ENCODE peak calls at places on chromosomes 7 and 10, in nine cellular contexts. S is CD4-positive, CD25-positive, alpha-beta regulatory T cell; I is keratinocyte; D is neuronal stem cell; K is right atrium auricular region; W is fibroblast of lung; A is thyroid gland; T is heart left ventricle; V is heart right ventricle. M is an unnamed sample. For H3K4me1, the result is how much of the 10 kb centered on the place peaks cover.

GRCh38 chr7:94003446-94004023 is 620 bp downstream of the BET1 start:
- DNase-seq in S (no peak), I (no peak), D (no peak), K (no peak), W (peak), A (peak), T (no peak), V (no peak), M (no peak)

GRCh38 chr10:79928028-79928583 is 20.8 kb downstream of the SFTPD start:
- DNase-seq in S (no peak), I (no peak), D (no peak), K (peak), W (no peak), A (no peak), T (no peak), V (no peak), M (no peak)

GRCh38 chr7:29457565-29457971 is 106.1 kb upstream of the PRR15 start:
- DNase-seq in S (no peak), I (no peak), D (no peak), K (no peak), W (peak), A (no peak), T (no peak), V (no peak), M (peak)

GRCh38 chr7:157550300-157551275 is 213.8 kb downstream of the DNAJB6 start:
- DNase-seq in S (no peak), I (no peak), D (no peak), K (no peak), W (no peak), A (no peak), T (peak), V (no peak), M (no peak)

GRCh38 chr7:55158983-55159382 is 140.2 kb downstream of the EGFR start:
- DNase-seq in S (no peak), I (no peak), D (no peak), K (no peak), W (no peak), A (no peak), T (no peak), V (no peak), M (no peak)

GRCh38 chr10:97032624-97033023 is 153.1 kb downstream of the SLIT1 start:
- DNase-seq in S (no peak), I (no peak), D (no peak), K (no peak), W (no peak), A (no peak), T (no peak), V (no peak), M (peak)

GRCh38 chr10:46787321-46787615 is 124.0 kb upstream of the PTPN20 start:
- DNase-seq in S (peak), I (no peak), D (no peak), K (no peak), W (peak), A (peak), T (no peak), V (peak), M (peak)

GRCh38 chr7:129540340-129540739 is 38.0 kb downstream of the SMKR1 start:
- DNase-seq in S (no peak), I (no peak), D (no peak), K (no peak), W (no peak), A (no peak), T (no peak), V (no peak), M (no peak)

GRCh38 chr7:140143997-140144396 is 32.8 kb downstream of the KDM7A start:
- DNase-seq in S (no peak), I (no peak), D (no peak), K (no peak), W (no peak), A (no peak), T (no peak), V (no peak), M (no peak)

GRCh38 chr10:102815790-102816549 is 21.2 kb downstream of the CYP17A1 start:
- DNase-seq in S (no peak), I (no peak), D (no peak), K (peak), W (peak), A (no peak), T (no peak), V (peak), M (peak)
- H3K4me1 ChIP-seq in S (under half), I (under half), D (under half), K (half or more), W (under half), A (under half), T (half or more), V (half or more), M (under half)

GRCh38 chr10:110566472-110567200 is 859 bp upstream of the SMC3 start:
- DNase-seq in S (no peak), I (no peak), D (peak), K (no peak), W (no peak), A (no peak), T (no peak), V (no peak), M (no peak)
- H3K4me3 ChIP-seq in S (peak), I (peak), D (peak), K (peak), W (peak), A (peak), T (no peak), V (peak), M (peak)

GRCh38 chr7:3195160-3195559 is 105.9 kb upstream of the SDK1 start:
- DNase-seq in S (no peak), I (no peak), D (no peak), K (no peak), W (no peak), A (no peak), T (no peak), V (no peak), M (no peak)
- H3K27ac ChIP-seq in S (no peak), I (no peak), D (peak), K (no peak), W (peak), A (no peak), T (no peak), V (no peak), M (peak)

DNA sequence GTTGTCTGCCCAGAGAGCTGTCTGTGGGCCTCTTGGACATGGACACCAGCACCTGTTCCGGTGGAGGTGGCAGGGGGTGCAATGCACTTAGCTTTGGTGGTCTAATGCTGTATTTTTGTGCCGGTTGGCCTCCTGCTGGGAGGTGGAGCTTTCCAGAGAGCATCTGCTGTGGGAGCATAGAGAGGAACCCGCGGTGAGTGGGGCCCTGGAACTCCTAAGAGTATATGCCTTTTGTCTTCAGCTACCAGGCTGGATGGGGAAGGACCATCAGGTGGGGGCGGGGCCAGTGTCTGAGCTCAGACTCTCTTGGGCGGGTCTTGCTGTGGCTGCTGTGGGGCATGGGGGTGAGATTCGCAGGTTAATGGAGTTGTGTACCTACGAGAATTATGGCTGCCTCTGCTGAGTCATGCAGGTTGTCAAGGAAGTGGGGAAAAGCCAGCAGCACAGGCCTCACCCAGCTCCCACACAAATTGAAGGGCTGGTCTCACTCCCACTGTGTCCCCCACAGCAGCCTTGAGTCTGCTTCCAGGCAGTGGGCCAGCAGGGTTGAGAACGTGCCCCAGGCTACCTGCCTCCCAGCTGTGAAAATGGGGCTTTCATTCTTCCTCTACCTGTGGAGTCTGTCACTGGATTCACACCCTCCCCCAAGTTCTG is 29.0 kb downstream of the JAKMIP3 start:
- DNase-seq in S (peak), I (no peak), D (no peak), K (peak), W (no peak), A (no peak), T (no peak), V (no peak), M (peak)
- H3K4me1 ChIP-seq in S (under half), I (under half), D (under half), K (under half), W (under half), A (under half), T (under half), V (under half), M (under half)

GRCh38 chr10:130045801-130046321 is 64.8 kb downstream of the C10orf143 start:
- DNase-seq in S (no peak), I (no peak), D (no peak), K (no peak), W (no peak), A (no peak), T (no peak), V (no peak), M (no peak)

GRCh38 chr10:130047336-130047735 is 63.3 kb downstream of the C10orf143 start:
- DNase-seq in S (no peak), I (no peak), D (no peak), K (no peak), W (no peak), A (no peak), T (no peak), V (no peak), M (no peak)

GRCh38 chr10:130048081-130048480 is 62.5 kb downstream of the C10orf143 start:
- DNase-seq in S (no peak), I (no peak), D (no peak), K (no peak), W (no peak), A (no peak), T (no peak), V (no peak), M (no peak)

GRCh38 chr10:130045091-130045652 is 65.5 kb downstream of the C10orf143 start:
- DNase-seq in S (no peak), I (no peak), D (no peak), K (no peak), W (no peak), A (no peak), T (no peak), V (no peak), M (no peak)

GRCh38 chr10:130046591-130046990 is 64.0 kb downstream of the C10orf143 start:
- DNase-seq in S (no peak), I (no peak), D (no peak), K (no peak), W (no peak), A (no peak), T (no peak), V (no peak), M (no peak)
- H3K4me3 ChIP-seq in S (no peak), I (no peak), D (no peak), K (no peak), W (no peak), A (no peak), T (no peak), V (no peak), M (no peak)

GRCh38 chr10:116699783-116700150 is 42.6 kb downstream of the HSPA12A start:
- DNase-seq in S (no peak), I (no peak), D (no peak), K (no peak), W (no peak), A (peak), T (no peak), V (no peak), M (no peak)
- H3K27ac ChIP-seq in S (no peak), I (no peak), D (no peak), K (no peak), W (no peak), A (peak), T (no peak), V (no peak), M (no peak)

M was measured in SJSA1.